ENCODE peak calls at places on chromosomes 2 and 18, in six cellular contexts. One of them, this sample, is unnamed.
A peak's percentile ranks its signal among the peaks of the same experiment; 100 is the strongest.

GRCh38 chr2:42367835-42368234 is 6.8 kb upstream of the COX7A2L start:
- DNase-seq in neural crest cell: no peak
- DNase-seq in activated CD4-positive, alpha-beta T cell treated with anti-CD3 and anti-CD28 coated beads, Interleukin-2, amount 50 U/mL, for 24 hours: no peak
- DNase-seq in IMR-90: peak; percentile 12
- DNase-seq in HCT116: no peak
- DNase-seq in RWPE1: no peak
- DNase-seq in this sample: no peak

GRCh38 chr2:21131861-21132260 is 8.1 kb downstream of the TDRD15 start:
- DNase-seq in IMR-90: no peak
- DNase-seq in RWPE1: no peak
- DNase-seq in HCT116: no peak
- DNase-seq in neural crest cell: no peak
- DNase-seq in activated CD4-positive, alpha-beta T cell treated with anti-CD3 and anti-CD28 coated beads, Interleukin-2, amount 50 U/mL, for 24 hours: no peak
- DNase-seq in this sample: no peak

GRCh38 chr18:27942706-27943105 is 234.2 kb downstream of the CDH2 start:
- DNase-seq in RWPE1: no peak
- DNase-seq in activated CD4-positive, alpha-beta T cell treated with anti-CD3 and anti-CD28 coated beads, Interleukin-2, amount 50 U/mL, for 24 hours: no peak
- DNase-seq in IMR-90: peak; percentile 34
- DNase-seq in HCT116: no peak
- DNase-seq in neural crest cell: no peak
- DNase-seq in this sample: peak; percentile 77

GRCh38 chr18:32381761-32382160 is 88.9 kb downstream of the GAREM1 start:
- DNase-seq in RWPE1: no peak
- DNase-seq in HCT116: no peak
- DNase-seq in neural crest cell: no peak
- DNase-seq in activated CD4-positive, alpha-beta T cell treated with anti-CD3 and anti-CD28 coated beads, Interleukin-2, amount 50 U/mL, for 24 hours: no peak
- DNase-seq in IMR-90: no peak
- DNase-seq in this sample: no peak

GRCh38 chr2:224363281-224363680 is 38.6 kb downstream of the FAM124B start:
- DNase-seq in activated CD4-positive, alpha-beta T cell treated with anti-CD3 and anti-CD28 coated beads, Interleukin-2, amount 50 U/mL, for 24 hours: no peak
- DNase-seq in RWPE1: no peak
- DNase-seq in IMR-90: no peak
- DNase-seq in HCT116: no peak
- DNase-seq in neural crest cell: no peak
- DNase-seq in this sample: no peak

GRCh38 chr2:232377841-232378734 is 463 bp upstream of the ALPP start:
- DNase-seq in IMR-90: no peak
- DNase-seq in neural crest cell: no peak
- DNase-seq in RWPE1: peak; percentile 27
- DNase-seq in HCT116: no peak
- DNase-seq in activated CD4-positive, alpha-beta T cell treated with anti-CD3 and anti-CD28 coated beads, Interleukin-2, amount 50 U/mL, for 24 hours: no peak
- DNase-seq in this sample: no peak

GRCh38 chr2:182668671-182669070 is 47.4 kb upstream of the DNAJC10 start:
- DNase-seq in HCT116: no peak
- DNase-seq in RWPE1: no peak
- DNase-seq in neural crest cell: no peak
- DNase-seq in IMR-90: peak; percentile 11
- DNase-seq in activated CD4-positive, alpha-beta T cell treated with anti-CD3 and anti-CD28 coated beads, Interleukin-2, amount 50 U/mL, for 24 hours: no peak
- DNase-seq in this sample: peak; percentile 9

GRCh38 chr2:239312081-239312501 is 88.7 kb downstream of the HDAC4 start:
- DNase-seq in RWPE1: no peak
- DNase-seq in IMR-90: no peak
- DNase-seq in HCT116: no peak
- DNase-seq in neural crest cell: no peak
- DNase-seq in activated CD4-positive, alpha-beta T cell treated with anti-CD3 and anti-CD28 coated beads, Interleukin-2, amount 50 U/mL, for 24 hours: no peak
- DNase-seq in this sample: no peak

GRCh38 chr2:62467475-62468321 is 38.3 kb downstream of the TMEM17 start:
- DNase-seq in HCT116: no peak
- DNase-seq in IMR-90: no peak
- DNase-seq in neural crest cell: no peak
- DNase-seq in RWPE1: no peak
- DNase-seq in activated CD4-positive, alpha-beta T cell treated with anti-CD3 and anti-CD28 coated beads, Interleukin-2, amount 50 U/mL, for 24 hours: no peak
- DNase-seq in this sample: peak; percentile 50

GRCh38 chr18:28189400-28190239 is 12.7 kb upstream of the CDH2 start:
- DNase-seq in RWPE1: no peak
- DNase-seq in HCT116: peak; percentile 23
- DNase-seq in activated CD4-positive, alpha-beta T cell treated with anti-CD3 and anti-CD28 coated beads, Interleukin-2, amount 50 U/mL, for 24 hours: no peak
- DNase-seq in IMR-90: peak; percentile 87
- DNase-seq in neural crest cell: peak; percentile 22
- DNase-seq in this sample: peak; percentile 64

GRCh38 chr2:21367421-21367820 is 243.7 kb downstream of the TDRD15 start:
- DNase-seq in HCT116: no peak
- DNase-seq in IMR-90: peak; percentile 69
- DNase-seq in activated CD4-positive, alpha-beta T cell treated with anti-CD3 and anti-CD28 coated beads, Interleukin-2, amount 50 U/mL, for 24 hours: no peak
- DNase-seq in neural crest cell: no peak
- DNase-seq in RWPE1: no peak
- DNase-seq in this sample: no peak

GRCh38 chr2:110837421-110838409 is 105.3 kb downstream of the ACOXL start:
- DNase-seq in IMR-90: no peak
- DNase-seq in neural crest cell: peak; percentile 57
- DNase-seq in RWPE1: no peak
- DNase-seq in HCT116: no peak
- DNase-seq in activated CD4-positive, alpha-beta T cell treated with anti-CD3 and anti-CD28 coated beads, Interleukin-2, amount 50 U/mL, for 24 hours: no peak
- DNase-seq in this sample: no peak

GRCh38 chr2:18369750-18370149 is 190.7 kb downstream of the RDH14 start:
- DNase-seq in neural crest cell: no peak
- DNase-seq in RWPE1: no peak
- DNase-seq in IMR-90: peak; percentile 74
- DNase-seq in HCT116: no peak
- DNase-seq in activated CD4-positive, alpha-beta T cell treated with anti-CD3 and anti-CD28 coated beads, Interleukin-2, amount 50 U/mL, for 24 hours: no peak
- DNase-seq in this sample: peak; percentile 41

GRCh38 chr18:79685281-79685680 is 5.7 kb downstream of the CTDP1 start:
- DNase-seq in neural crest cell: no peak
- DNase-seq in HCT116: no peak
- DNase-seq in RWPE1: no peak
- DNase-seq in activated CD4-positive, alpha-beta T cell treated with anti-CD3 and anti-CD28 coated beads, Interleukin-2, amount 50 U/mL, for 24 hours: no peak
- DNase-seq in IMR-90: no peak
- DNase-seq in this sample: no peak

GRCh38 chr2:60938301-60938700 is 56.9 kb downstream of the REL start:
- DNase-seq in neural crest cell: no peak
- DNase-seq in RWPE1: no peak
- DNase-seq in activated CD4-positive, alpha-beta T cell treated with anti-CD3 and anti-CD28 coated beads, Interleukin-2, amount 50 U/mL, for 24 hours: no peak
- DNase-seq in HCT116: no peak
- DNase-seq in IMR-90: no peak
- DNase-seq in this sample: no peak

GRCh38 chr2:191711621-191712020 is 33.7 kb downstream of the NABP1 start:
- DNase-seq in activated CD4-positive, alpha-beta T cell treated with anti-CD3 and anti-CD28 coated beads, Interleukin-2, amount 50 U/mL, for 24 hours: no peak
- DNase-seq in IMR-90: no peak
- DNase-seq in RWPE1: no peak
- DNase-seq in neural crest cell: no peak
- DNase-seq in HCT116: no peak
- DNase-seq in this sample: no peak

GRCh38 chr2:56169521-56169920 is 14.3 kb upstream of the CCDC85A start:
- DNase-seq in RWPE1: no peak
- DNase-seq in HCT116: no peak
- DNase-seq in activated CD4-positive, alpha-beta T cell treated with anti-CD3 and anti-CD28 coated beads, Interleukin-2, amount 50 U/mL, for 24 hours: no peak
- DNase-seq in IMR-90: no peak
- DNase-seq in neural crest cell: no peak
- DNase-seq in this sample: no peak

GRCh38 chr2:218354045-218354444 is 2.6 kb upstream of the CATIP start:
- DNase-seq in activated CD4-positive, alpha-beta T cell treated with anti-CD3 and anti-CD28 coated beads, Interleukin-2, amount 50 U/mL, for 24 hours: no peak
- DNase-seq in IMR-90: no peak
- DNase-seq in neural crest cell: no peak
- DNase-seq in HCT116: no peak
- DNase-seq in RWPE1: no peak
- DNase-seq in this sample: no peak

GRCh38 chr2:109213646-109214417 is 84.8 kb downstream of the SH3RF3 start:
- DNase-seq in IMR-90: peak; percentile 67
- DNase-seq in neural crest cell: no peak
- DNase-seq in RWPE1: peak; percentile 55
- DNase-seq in HCT116: no peak
- DNase-seq in activated CD4-positive, alpha-beta T cell treated with anti-CD3 and anti-CD28 coated beads, Interleukin-2, amount 50 U/mL, for 24 hours: peak; percentile 64
- DNase-seq in this sample: peak; percentile 98

GRCh38 chr18:37574113-37574512 is 8.5 kb upstream of the CELF4 start:
- DNase-seq in IMR-90: no peak
- DNase-seq in neural crest cell: no peak
- DNase-seq in RWPE1: peak; percentile 32
- DNase-seq in activated CD4-positive, alpha-beta T cell treated with anti-CD3 and anti-CD28 coated beads, Interleukin-2, amount 50 U/mL, for 24 hours: no peak
- DNase-seq in HCT116: no peak
- DNase-seq in this sample: no peak

GRCh38 chr2:240966906-240967680 is 31.3 kb upstream of the SNED1 start:
- DNase-seq in activated CD4-positive, alpha-beta T cell treated with anti-CD3 and anti-CD28 coated beads, Interleukin-2, amount 50 U/mL, for 24 hours: no peak
- DNase-seq in IMR-90: no peak
- DNase-seq in RWPE1: no peak
- DNase-seq in HCT116: no peak
- DNase-seq in neural crest cell: no peak
- DNase-seq in this sample: no peak

GRCh38 chr2:64017811-64018714 is 1.2 kb downstream of the VPS54 start:
- DNase-seq in neural crest cell: no peak
- DNase-seq in activated CD4-positive, alpha-beta T cell treated with anti-CD3 and anti-CD28 coated beads, Interleukin-2, amount 50 U/mL, for 24 hours: no peak
- DNase-seq in RWPE1: no peak
- DNase-seq in IMR-90: peak; percentile 38
- DNase-seq in HCT116: no peak
- DNase-seq in this sample: peak; percentile 43

GRCh38 chr2:223262946-223263345 is 211.0 kb downstream of the KCNE4 start:
- DNase-seq in IMR-90: no peak
- DNase-seq in activated CD4-positive, alpha-beta T cell treated with anti-CD3 and anti-CD28 coated beads, Interleukin-2, amount 50 U/mL, for 24 hours: no peak
- DNase-seq in neural crest cell: no peak
- DNase-seq in HCT116: peak; percentile 69
- DNase-seq in RWPE1: peak; percentile 80
- DNase-seq in this sample: peak; percentile 18

GRCh38 chr2:189442468-189442867 is 1.2 kb downstream of the WDR75 start:
- DNase-seq in neural crest cell: no peak
- DNase-seq in IMR-90: no peak
- DNase-seq in activated CD4-positive, alpha-beta T cell treated with anti-CD3 and anti-CD28 coated beads, Interleukin-2, amount 50 U/mL, for 24 hours: no peak
- DNase-seq in RWPE1: no peak
- DNase-seq in HCT116: no peak
- DNase-seq in this sample: no peak

GRCh38 chr18:56003009-56003408 is 415.0 kb upstream of the TCF4 start:
- DNase-seq in HCT116: no peak
- DNase-seq in neural crest cell: no peak
- DNase-seq in IMR-90: no peak
- DNase-seq in RWPE1: no peak
- DNase-seq in activated CD4-positive, alpha-beta T cell treated with anti-CD3 and anti-CD28 coated beads, Interleukin-2, amount 50 U/mL, for 24 hours: no peak
- DNase-seq in this sample: no peak

GRCh38 chr2:239959059-239959971 is 65.8 kb downstream of the NDUFA10 start:
- DNase-seq in activated CD4-positive, alpha-beta T cell treated with anti-CD3 and anti-CD28 coated beads, Interleukin-2, amount 50 U/mL, for 24 hours: no peak
- DNase-seq in IMR-90: peak; percentile 15
- DNase-seq in neural crest cell: no peak
- DNase-seq in RWPE1: no peak
- DNase-seq in HCT116: no peak
- DNase-seq in this sample: no peak

GRCh38 chr2:67289921-67290371 is 107.2 kb upstream of the ETAA1 start:
- DNase-seq in IMR-90: peak; percentile 95
- DNase-seq in HCT116: no peak
- DNase-seq in RWPE1: peak; percentile 60
- DNase-seq in neural crest cell: no peak
- DNase-seq in activated CD4-positive, alpha-beta T cell treated with anti-CD3 and anti-CD28 coated beads, Interleukin-2, amount 50 U/mL, for 24 hours: no peak
- DNase-seq in this sample: peak; percentile 38

GRCh38 chr2:152426801-152427200 is 91.8 kb downstream of the FMNL2 start:
- DNase-seq in neural crest cell: no peak
- DNase-seq in IMR-90: peak; percentile 59
- DNase-seq in HCT116: no peak
- DNase-seq in RWPE1: no peak
- DNase-seq in activated CD4-positive, alpha-beta T cell treated with anti-CD3 and anti-CD28 coated beads, Interleukin-2, amount 50 U/mL, for 24 hours: no peak
- DNase-seq in this sample: no peak

GRCh38 chr18:48543228-48543627 is 4.4 kb downstream of the CTIF start:
- DNase-seq in IMR-90: no peak
- DNase-seq in RWPE1: no peak
- DNase-seq in activated CD4-positive, alpha-beta T cell treated with anti-CD3 and anti-CD28 coated beads, Interleukin-2, amount 50 U/mL, for 24 hours: no peak
- DNase-seq in HCT116: no peak
- DNase-seq in neural crest cell: no peak
- DNase-seq in this sample: no peak

GRCh38 chr2:110816404-110817365 is 84.3 kb downstream of the ACOXL start:
- DNase-seq in IMR-90: peak; percentile 4
- DNase-seq in neural crest cell: no peak
- DNase-seq in activated CD4-positive, alpha-beta T cell treated with anti-CD3 and anti-CD28 coated beads, Interleukin-2, amount 50 U/mL, for 24 hours: no peak
- DNase-seq in HCT116: no peak
- DNase-seq in RWPE1: no peak
- DNase-seq in this sample: no peak

GRCh38 chr2:207662203-207662602 is 37.0 kb upstream of the METTL21A start:
- DNase-seq in activated CD4-positive, alpha-beta T cell treated with anti-CD3 and anti-CD28 coated beads, Interleukin-2, amount 50 U/mL, for 24 hours: no peak
- DNase-seq in HCT116: no peak
- DNase-seq in RWPE1: no peak
- DNase-seq in neural crest cell: no peak
- DNase-seq in IMR-90: no peak
- DNase-seq in this sample: no peak

GRCh38 chr18:62606106-62606505 is 83.3 kb downstream of the ZCCHC2 start:
- DNase-seq in neural crest cell: no peak
- DNase-seq in RWPE1: no peak
- DNase-seq in IMR-90: peak; percentile 32
- DNase-seq in HCT116: no peak
- DNase-seq in activated CD4-positive, alpha-beta T cell treated with anti-CD3 and anti-CD28 coated beads, Interleukin-2, amount 50 U/mL, for 24 hours: no peak
- DNase-seq in this sample: no peak

GRCh38 chr2:28346587-28346986 is 46.1 kb upstream of the FOSL2 start:
- DNase-seq in activated CD4-positive, alpha-beta T cell treated with anti-CD3 and anti-CD28 coated beads, Interleukin-2, amount 50 U/mL, for 24 hours: no peak
- DNase-seq in HCT116: no peak
- DNase-seq in neural crest cell: no peak
- DNase-seq in IMR-90: peak; percentile 89
- DNase-seq in RWPE1: no peak
- DNase-seq in this sample: peak; percentile 65